ENCODE peak calls at places on chromosomes 5 and 9, in four cellular contexts. X is stimulated activated CD8-positive, alpha-beta memory T cell treated with anti-CD3 and anti-CD28 coated beads, Interleukin-7, amount 100 ng/mL, for 1 hour; Z is A549; P is CD8-positive, alpha-beta memory T cell. L is an unnamed sample.

GRCh38 chr9:107108367-107108766 is 174.7 kb upstream of the RAD23B start:
- DNase-seq in X (no peak), Z (no peak), P (no peak), L (no peak)

GRCh38 chr5:180157866-180158265 is 51.1 kb downstream of the RASGEF1C start:
- DNase-seq in X (no peak), Z (no peak), P (no peak), L (no peak)

GRCh38 chr5:172641359-172642045 is 439 bp downstream of the NEURL1B start:
- DNase-seq in X (no peak), Z (peak; percentile 23), P (peak; percentile 1), L (no peak)

GRCh38 chr5:132822650-132823480 is 7.6 kb downstream of the SHROOM1 start:
- DNase-seq in X (no peak), Z (no peak), P (no peak), L (no peak)

GRCh38 chr9:135520916-135521607 is at the start of gene LCN1:
- DNase-seq in X (no peak), Z (no peak), P (no peak), L (no peak)

GRCh38 chr5:75108515-75108914 is 56.2 kb upstream of the GCNT4 start:
- DNase-seq in X (no peak), Z (no peak), P (no peak), L (no peak)

GRCh38 chr5:3598236-3598635 is 2.6 kb downstream of the IRX1 start:
- DNase-seq in X (no peak), Z (no peak), P (no peak), L (no peak)

GRCh38 chr5:776862-777711 is 7.4 kb downstream of the ZDHHC11B start:
- DNase-seq in X (no peak), Z (no peak), P (no peak), L (no peak)

GRCh38 chr5:59007460-59008063 is 424.7 kb downstream of the RAB3C start:
- DNase-seq in X (no peak), Z (no peak), P (no peak), L (no peak)

GRCh38 chr9:93141771-93142483 is 7.9 kb upstream of the NINJ1 start:
- DNase-seq in X (no peak), Z (no peak), P (no peak), L (no peak)

GRCh38 chr5:44568519-44568918 is 179.3 kb upstream of the FGF10 start:
- DNase-seq in X (no peak), Z (no peak), P (no peak), L (no peak)

GRCh38 chr5:5221731-5222130 is 81.6 kb downstream of the ADAMTS16 start:
- DNase-seq in X (no peak), Z (no peak), P (no peak), L (no peak)

GRCh38 chr5:135508496-135509005 is 27.2 kb downstream of the NEUROG1 start:
- DNase-seq in X (no peak), Z (no peak), P (no peak), L (no peak)

GRCh38 chr9:93089481-93089991 is 6.5 kb upstream of the CARD19 start:
- DNase-seq in X (no peak), Z (no peak), P (no peak), L (no peak)

GRCh38 chr5:138246822-138247221 is 27.6 kb downstream of the GFRA3 start:
- DNase-seq in X (no peak), Z (no peak), P (no peak), L (no peak)

GRCh38 chr5:39755986-39756385 is 331.2 kb upstream of the DAB2 start:
- DNase-seq in X (no peak), Z (peak; percentile 86), P (no peak), L (no peak)

GRCh38 chr9:129052592-129052991 is 16.2 kb downstream of the MIGA2 start:
- DNase-seq in X (no peak), Z (peak; percentile 35), P (no peak), L (no peak)

GRCh38 chr5:1656271-1656975 is 132.7 kb upstream of the LPCAT1 start:
- DNase-seq in X (no peak), Z (no peak), P (no peak), L (no peak)

GRCh38 chr9:135766707-135767106 is 64.7 kb downstream of the KCNT1 start:
- DNase-seq in X (no peak), Z (no peak), P (no peak), L (no peak)

GRCh38 chr9:4902135-4902475 is 83.0 kb upstream of the JAK2 start:
- DNase-seq in X (no peak), Z (no peak), P (no peak), L (no peak)

GRCh38 chr5:90843443-90843842 is 284.8 kb downstream of the ADGRV1 start:
- DNase-seq in X (no peak), Z (no peak), P (no peak), L (no peak)

L was measured in T-helper 9 cell.